ENCODE peak calls at places on chromosomes 7 and 10, in nine cellular contexts. P, W, R, D, V, B, J, S and N are unnamed samples.

GRCh38 chr7:158902427-158902826 is 46.1 kb downstream of the DYNC2I1 start:
- DNase-seq in P (no peak), W (no peak), R (no peak), D (no peak), V (no peak), B (no peak), J (no peak), S (no peak), N (no peak)

GRCh38 chr10:7085913-7086589 is 324.8 kb downstream of the SFMBT2 start:
- DNase-seq in P (peak), W (peak), R (no peak), D (no peak), V (no peak), B (peak), J (no peak), S (no peak), N (no peak)

GRCh38 chr7:109950256-109950655 is 1140.7 kb upstream of the LRRN3 start:
- DNase-seq in P (no peak), W (no peak), R (no peak), D (no peak), V (no peak), B (no peak), J (no peak), S (no peak), N (no peak)

GRCh38 chr10:42754155-42755027 is 28.2 kb upstream of the BMS1 start:
- DNase-seq in P (peak), W (no peak), R (no peak), D (peak), V (no peak), B (peak), J (peak), S (peak), N (no peak)

GRCh38 chr7:71735961-71736556 is 604.1 kb downstream of the GALNT17 start:
- DNase-seq in P (peak), W (peak), R (no peak), D (peak), V (peak), B (peak), J (peak), S (peak), N (no peak)

GRCh38 chr7:137715546-137715945 is 131.2 kb downstream of the DGKI start:
- DNase-seq in P (no peak), W (no peak), R (no peak), D (no peak), V (no peak), B (peak), J (no peak), S (no peak), N (no peak)

GRCh38 chr7:100829150-100829716 is 1.9 kb upstream of the EPHB4 start:
- DNase-seq in P (peak), W (peak), R (peak), D (peak), V (no peak), B (no peak), J (peak), S (no peak), N (no peak)

GRCh38 chr7:34750636-34751035 is 92.6 kb downstream of the NPSR1 start:
- DNase-seq in P (no peak), W (no peak), R (no peak), D (no peak), V (no peak), B (no peak), J (no peak), S (no peak), N (no peak)

GRCh38 chr7:71144963-71145362 is 13.0 kb downstream of the GALNT17 start:
- DNase-seq in P (no peak), W (no peak), R (no peak), D (no peak), V (no peak), B (no peak), J (no peak), S (no peak), N (no peak)

GRCh38 chr10:79345241-79346011 is 1.8 kb upstream of the PPIF start:
- DNase-seq in P (peak), W (no peak), R (no peak), D (no peak), V (no peak), B (no peak), J (no peak), S (no peak), N (no peak)

GRCh38 chr10:49243139-49243538 is 54.9 kb upstream of the TMEM273 start:
- DNase-seq in P (peak), W (no peak), R (no peak), D (no peak), V (no peak), B (no peak), J (no peak), S (no peak), N (no peak)

GRCh38 chr7:121084748-121085336 is 96.3 kb downstream of the CPED1 start:
- DNase-seq in P (no peak), W (no peak), R (no peak), D (peak), V (no peak), B (peak), J (peak), S (no peak), N (no peak)

GRCh38 chr10:50395279-50395678 is 144.0 kb upstream of the ASAH2 start:
- DNase-seq in P (no peak), W (no peak), R (no peak), D (no peak), V (no peak), B (no peak), J (no peak), S (no peak), N (no peak)

GRCh38 chr7:151457534-151457933 is 17.6 kb upstream of the CRYGN start:
- DNase-seq in P (no peak), W (no peak), R (no peak), D (no peak), V (no peak), B (no peak), J (no peak), S (no peak), N (no peak)

GRCh38 chr10:101615760-101616116 is 27.6 kb downstream of the DPCD start:
- DNase-seq in P (no peak), W (no peak), R (peak), D (no peak), V (no peak), B (no peak), J (no peak), S (no peak), N (no peak)

GRCh38 chr10:13853854-13854253 is 267.1 kb downstream of the PRPF18 start:
- DNase-seq in P (no peak), W (peak), R (no peak), D (no peak), V (no peak), B (peak), J (no peak), S (no peak), N (no peak)

GRCh38 chr10:112446055-112446854 is 459 bp downstream of the ZDHHC6 start:
- DNase-seq in P (no peak), W (no peak), R (peak), D (no peak), V (peak), B (no peak), J (no peak), S (no peak), N (no peak)

GRCh38 chr7:41916450-41916927 is 213.6 kb upstream of the INHBA start:
- DNase-seq in P (no peak), W (peak), R (no peak), D (no peak), V (no peak), B (peak), J (no peak), S (no peak), N (no peak)

GRCh38 chr10:108597657-108598319 is 1325.5 kb downstream of the XPNPEP1 start:
- DNase-seq in P (peak), W (no peak), R (no peak), D (no peak), V (no peak), B (no peak), J (no peak), S (no peak), N (no peak)

GRCh38 chr7:81616951-81617350 is 152.9 kb downstream of the HGF start:
- DNase-seq in P (no peak), W (no peak), R (no peak), D (no peak), V (no peak), B (peak), J (no peak), S (no peak), N (no peak)

GRCh38 chr10:4514445-4515108 is 311.4 kb upstream of the AKR1E2 start:
- DNase-seq in P (no peak), W (peak), R (no peak), D (no peak), V (peak), B (no peak), J (peak), S (peak), N (no peak)

GRCh38 chr10:70430489-70431445 is 10.7 kb downstream of the NODAL start:
- DNase-seq in P (peak), W (peak), R (no peak), D (no peak), V (no peak), B (peak), J (peak), S (no peak), N (no peak)

GRCh38 chr7:50782376-50783208 is at the start of gene GRB10:
- DNase-seq in P (peak), W (peak), R (no peak), D (peak), V (no peak), B (peak), J (peak), S (no peak), N (no peak)

GRCh38 chr10:76428541-76429330 is 997.3 kb downstream of the LRMDA start:
- DNase-seq in P (no peak), W (no peak), R (no peak), D (no peak), V (no peak), B (peak), J (no peak), S (no peak), N (no peak)

GRCh38 chr10:76251773-76252617 is 820.6 kb downstream of the LRMDA start:
- DNase-seq in P (no peak), W (peak), R (no peak), D (no peak), V (no peak), B (peak), J (peak), S (no peak), N (no peak)

GRCh38 chr10:119786117-119786769 is 60.4 kb downstream of the INPP5F start:
- DNase-seq in P (peak), W (no peak), R (no peak), D (no peak), V (no peak), B (peak), J (no peak), S (no peak), N (no peak)

GRCh38 chr7:105493928-105494325 is 28.1 kb downstream of the PUS7 start:
- DNase-seq in P (no peak), W (no peak), R (no peak), D (no peak), V (no peak), B (peak), J (no peak), S (no peak), N (no peak)

GRCh38 chr7:95427914-95428516 is 6.8 kb downstream of the PON2 start:
- DNase-seq in P (no peak), W (no peak), R (no peak), D (no peak), V (no peak), B (no peak), J (no peak), S (no peak), N (no peak)

GRCh38 chr10:44968101-44968886 is 8.7 kb downstream of the RASSF4 start:
- DNase-seq in P (no peak), W (peak), R (peak), D (no peak), V (peak), B (no peak), J (peak), S (no peak), N (no peak)

GRCh38 chr10:96716396-96716795 is 3.9 kb downstream of the PIK3AP1 start:
- DNase-seq in P (no peak), W (no peak), R (no peak), D (no peak), V (no peak), B (no peak), J (no peak), S (no peak), N (no peak)

GRCh38 chr7:73718438-73718881 is 1.0 kb downstream of the STX1A start:
- DNase-seq in P (no peak), W (no peak), R (no peak), D (peak), V (no peak), B (no peak), J (no peak), S (no peak), N (no peak)

GRCh38 chr7:75624134-75624832 is 114.5 kb downstream of the HIP1 start:
- DNase-seq in P (no peak), W (peak), R (peak), D (no peak), V (peak), B (peak), J (peak), S (no peak), N (no peak)

GRCh38 chr10:52135101-52135500 is 179.0 kb upstream of the DKK1 start:
- DNase-seq in P (no peak), W (no peak), R (no peak), D (no peak), V (no peak), B (no peak), J (no peak), S (no peak), N (no peak)

GRCh38 chr7:100215895-100216294 is 3.9 kb upstream of the PVRIG start:
- DNase-seq in P (no peak), W (peak), R (peak), D (no peak), V (no peak), B (peak), J (peak), S (no peak), N (no peak)

GRCh38 chr7:28708033-28708451 is 250.1 kb downstream of the TRIL start:
- DNase-seq in P (no peak), W (peak), R (no peak), D (no peak), V (no peak), B (peak), J (no peak), S (no peak), N (no peak)

GRCh38 chr10:22986771-22987542 is 59.1 kb downstream of the ARMC3 start:
- DNase-seq in P (no peak), W (no peak), R (no peak), D (peak), V (peak), B (peak), J (no peak), S (no peak), N (no peak)

GRCh38 chr10:49268185-49268584 is 30.8 kb upstream of the C10orf71 start:
- DNase-seq in P (no peak), W (no peak), R (no peak), D (no peak), V (peak), B (no peak), J (no peak), S (no peak), N (no peak)

GRCh38 chr10:116827214-116827671 is 22.1 kb upstream of the ENO4 start:
- DNase-seq in P (no peak), W (no peak), R (no peak), D (no peak), V (no peak), B (no peak), J (no peak), S (no peak), N (no peak)
- TF ChIP-seq CTCF in P (peak), W (no peak), R (no peak), D (peak), V (no peak), B (no peak), J (no peak), S (no peak), N (no peak)

GRCh38 chr7:86928308-86928707 is 131.1 kb downstream of the ELAPOR2 start:
- DNase-seq in P (no peak), W (no peak), R (no peak), D (no peak), V (no peak), B (no peak), J (no peak), S (no peak), N (no peak)
- TF ChIP-seq CTCF in P (no peak), W (no peak), R (no peak), D (no peak), V (no peak), B (no peak), J (no peak), S (no peak), N (no peak)

DNA sequence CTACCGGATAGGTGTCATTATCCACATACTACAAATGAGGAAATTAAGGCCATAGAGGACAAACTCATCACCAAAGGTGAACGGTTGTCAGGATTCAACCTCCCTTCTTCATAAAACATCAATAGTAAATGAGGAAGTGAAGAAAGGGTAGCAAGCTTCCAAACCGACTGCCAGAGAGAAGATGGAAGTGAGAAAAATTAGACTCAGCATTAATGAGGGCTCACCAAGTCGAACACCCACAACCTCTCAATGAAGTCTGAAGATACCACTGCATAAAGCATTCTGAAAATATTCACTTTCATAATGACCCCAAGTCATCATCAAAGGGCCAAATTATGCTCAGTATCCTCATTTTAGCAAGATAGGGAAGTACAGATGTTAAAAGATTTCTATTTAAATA is 29.6 kb downstream of the ABCB4 start:
- DNase-seq in P (no peak), W (no peak), R (no peak), D (no peak), V (no peak), B (no peak), J (no peak), S (peak), N (no peak)
- TF ChIP-seq CTCF in P (no peak), W (no peak), R (no peak), D (no peak), V (no peak), B (no peak), J (no peak), S (no peak), N (no peak)

DNA sequence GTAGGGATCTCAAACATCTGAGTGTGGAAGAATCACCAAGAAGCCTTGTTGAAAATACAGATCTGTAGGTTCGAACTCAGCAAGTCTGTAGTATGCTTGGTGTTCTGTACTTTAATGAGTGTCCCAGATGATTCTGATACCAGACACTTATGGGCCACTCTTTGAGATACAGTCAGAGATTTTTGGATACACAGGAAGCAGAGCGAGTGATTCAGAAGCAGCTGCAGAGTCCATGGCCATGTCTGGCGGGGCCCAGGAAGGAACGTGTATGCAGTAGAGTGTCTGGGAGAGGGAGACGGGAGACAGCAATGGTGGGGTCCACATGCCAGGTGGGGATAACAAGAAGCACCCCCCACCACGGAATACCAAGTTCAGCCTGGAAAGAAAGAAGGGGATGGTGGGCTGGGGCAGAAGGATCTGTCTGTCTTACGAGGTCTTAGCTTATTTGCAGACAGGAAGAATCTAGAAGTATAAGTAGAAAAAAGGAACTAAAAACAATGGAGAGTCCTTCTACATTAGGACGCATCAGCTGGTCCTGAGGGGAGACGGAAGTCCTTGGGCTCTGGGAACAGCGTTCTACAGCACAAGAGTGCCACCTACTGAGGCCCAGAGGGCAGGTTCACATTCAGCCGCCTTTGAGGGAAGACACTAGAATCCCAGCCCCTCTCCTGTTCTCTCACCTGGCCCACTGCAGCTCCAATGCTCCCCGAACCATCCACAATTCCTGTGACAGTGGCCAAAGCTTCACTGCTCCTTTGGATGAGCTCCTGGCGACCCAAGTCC is 55.4 kb downstream of the SLC37A3 start:
- DNase-seq in P (peak), W (no peak), R (peak), D (peak), V (peak), B (no peak), J (peak), S (peak), N (no peak)
- TF ChIP-seq CTCF in P (peak), W (no peak), R (no peak), D (peak), V (peak), B (peak), J (peak), S (peak), N (peak)

GRCh38 chr7:112515989-112516388 is 35.2 kb downstream of the LSMEM1 start:
- DNase-seq in P (no peak), W (no peak), R (no peak), D (no peak), V (no peak), B (no peak), J (no peak), S (no peak), N (no peak)
- TF ChIP-seq CTCF in P (peak), W (no peak), R (no peak), D (no peak), V (peak), B (no peak), J (no peak), S (no peak), N (peak)

DNA sequence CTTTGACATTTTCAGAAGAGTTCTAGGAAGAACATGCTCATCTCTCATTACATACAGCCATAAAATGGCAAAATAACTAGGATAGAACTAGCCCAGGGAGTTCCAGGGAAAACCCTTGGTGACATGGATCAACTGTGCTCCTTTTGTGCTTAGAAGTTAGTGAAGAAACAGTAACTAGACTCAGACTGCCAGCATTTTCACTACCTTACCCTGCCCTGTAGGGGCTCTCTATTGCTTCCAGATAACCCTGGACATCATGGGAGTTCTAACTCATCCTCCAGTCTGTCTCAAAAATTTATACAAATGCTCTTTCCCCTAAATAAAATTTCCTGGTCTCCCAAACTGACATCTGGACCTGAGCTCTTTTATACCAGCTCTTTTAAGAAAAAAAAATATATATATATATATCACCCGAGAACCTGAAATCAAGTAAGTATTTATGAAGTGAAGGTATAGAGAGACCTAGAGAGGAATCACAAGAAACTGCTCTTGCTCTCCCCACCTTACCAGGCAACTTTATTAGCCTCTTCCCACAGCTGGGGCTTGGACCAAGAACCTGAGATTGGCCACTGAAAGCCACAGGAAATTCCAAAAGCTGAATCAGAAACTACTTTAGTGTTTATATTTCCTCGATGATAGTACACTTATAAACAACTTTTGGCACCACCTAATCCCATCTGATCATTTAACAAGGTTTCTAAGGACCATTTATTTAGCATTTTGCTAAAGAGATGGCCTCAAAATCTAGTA is 101.4 kb downstream of the RELN start:
- DNase-seq in P (no peak), W (no peak), R (no peak), D (no peak), V (no peak), B (no peak), J (no peak), S (no peak), N (no peak)
- TF ChIP-seq CTCF in P (peak), W (no peak), R (no peak), D (peak), V (no peak), B (peak), J (no peak), S (no peak), N (no peak)

GRCh38 chr7:13312327-13312726 is 624.9 kb downstream of the ARL4A start:
- DNase-seq in P (no peak), W (no peak), R (no peak), D (no peak), V (peak), B (no peak), J (no peak), S (no peak), N (no peak)

GRCh38 chr7:13308423-13308822 is 621.0 kb downstream of the ARL4A start:
- DNase-seq in P (no peak), W (no peak), R (no peak), D (peak), V (no peak), B (no peak), J (no peak), S (no peak), N (no peak)

GRCh38 chr7:13309535-13309934 is 622.1 kb downstream of the ARL4A start:
- DNase-seq in P (no peak), W (no peak), R (no peak), D (no peak), V (no peak), B (no peak), J (no peak), S (no peak), N (no peak)
- TF ChIP-seq CTCF in P (no peak), W (no peak), R (no peak), D (peak), V (no peak), B (no peak), J (no peak), S (no peak), N (peak)

GRCh38 chr7:1169409-1170368 is 9.7 kb upstream of the ZFAND2A start:
- DNase-seq in P (peak), W (peak), R (peak), D (peak), V (peak), B (peak), J (peak), S (peak), N (no peak)
- TF ChIP-seq CTCF in P (peak), W (peak), R (peak), D (peak), V (peak), B (peak), J (peak), S (peak), N (peak)

GRCh38 chr10:104254493-104255243 is at the start of gene GSTO1:
- DNase-seq in P (peak), W (peak), R (peak), D (peak), V (peak), B (peak), J (peak), S (peak), N (no peak)
- TF ChIP-seq CTCF in P (no peak), W (no peak), R (no peak), D (no peak), V (no peak), B (no peak), J (no peak), S (no peak), N (peak)